ENCODE peak calls at places on chromosomes 16 and 17, in six cellular contexts. One of them, this sample, is unnamed.

GRCh38 chr16:51431517-51432241 is 280.6 kb upstream of the SALL1 start:
- DNase-seq in cardiac fibroblast: peak; percentile 88
- DNase-seq in NB4: peak; percentile 79
- DNase-seq in esophagus squamous epithelium: no peak
- DNase-seq in colonic mucosa: no peak
- DNase-seq in AG04450: peak; percentile 96
- DNase-seq in this sample: peak; percentile 95

GRCh38 chr17:63425478-63425877 is 20.6 kb downstream of the CYB561 start:
- DNase-seq in NB4: peak; percentile 86
- DNase-seq in colonic mucosa: peak; percentile 84
- DNase-seq in cardiac fibroblast: peak; percentile 91
- DNase-seq in AG04450: peak; percentile 68
- DNase-seq in esophagus squamous epithelium: no peak
- DNase-seq in this sample: no peak

GRCh38 chr17:20991276-20992037 is 51.4 kb downstream of the USP22 start:
- DNase-seq in AG04450: no peak
- DNase-seq in NB4: no peak
- DNase-seq in colonic mucosa: no peak
- DNase-seq in cardiac fibroblast: no peak
- DNase-seq in esophagus squamous epithelium: no peak
- DNase-seq in this sample: no peak

GRCh38 chr16:89581045-89581695 is 5.6 kb downstream of the CPNE7 start:
- DNase-seq in cardiac fibroblast: peak; percentile 96
- DNase-seq in esophagus squamous epithelium: no peak
- DNase-seq in colonic mucosa: no peak
- DNase-seq in NB4: no peak
- DNase-seq in AG04450: peak; percentile 96
- DNase-seq in this sample: peak; percentile 90

GRCh38 chr17:80760501-80760900 is 215.9 kb downstream of the RPTOR start:
- DNase-seq in NB4: peak; percentile 50
- DNase-seq in esophagus squamous epithelium: no peak
- DNase-seq in colonic mucosa: peak; percentile 75
- DNase-seq in AG04450: no peak
- DNase-seq in cardiac fibroblast: no peak
- DNase-seq in this sample: no peak

GRCh38 chr17:47297661-47298400 is 25.9 kb upstream of the EFCAB13 start:
- DNase-seq in esophagus squamous epithelium: no peak
- DNase-seq in AG04450: no peak
- DNase-seq in cardiac fibroblast: peak; percentile 40
- DNase-seq in NB4: no peak
- DNase-seq in colonic mucosa: no peak
- DNase-seq in this sample: no peak

GRCh38 chr17:7912927-7913524 is 3.1 kb downstream of the RNF227 start:
- DNase-seq in cardiac fibroblast: peak; percentile 88
- DNase-seq in NB4: peak; percentile 85
- DNase-seq in colonic mucosa: peak; percentile 49
- DNase-seq in esophagus squamous epithelium: no peak
- DNase-seq in AG04450: peak; percentile 64
- DNase-seq in this sample: no peak

GRCh38 chr16:12262454-12263180 is 286.1 kb downstream of the SNX29 start:
- DNase-seq in cardiac fibroblast: no peak
- DNase-seq in esophagus squamous epithelium: no peak
- DNase-seq in NB4: no peak
- DNase-seq in AG04450: no peak
- DNase-seq in colonic mucosa: peak; percentile 73
- DNase-seq in this sample: no peak

GRCh38 chr16:48098472-48098871 is 57.3 kb downstream of the ABCC12 start:
- DNase-seq in cardiac fibroblast: no peak
- DNase-seq in esophagus squamous epithelium: no peak
- DNase-seq in AG04450: no peak
- DNase-seq in colonic mucosa: no peak
- DNase-seq in NB4: no peak
- DNase-seq in this sample: no peak

GRCh38 chr17:69358688-69359596 is 32.0 kb upstream of the ABCA5 start:
- DNase-seq in colonic mucosa: no peak
- DNase-seq in esophagus squamous epithelium: no peak
- DNase-seq in NB4: peak; percentile 8
- DNase-seq in AG04450: no peak
- DNase-seq in cardiac fibroblast: no peak
- DNase-seq in this sample: no peak
- TF ChIP-seq CTCF in colonic mucosa: no peak
- TF ChIP-seq CTCF in esophagus squamous epithelium: no peak
- TF ChIP-seq CTCF in NB4: no peak
- TF ChIP-seq CTCF in AG04450: peak; percentile 11
- TF ChIP-seq CTCF in cardiac fibroblast: no peak
- TF ChIP-seq CTCF in this sample: no peak

GRCh38 chr17:38745545-38745944 is 2.6 kb downstream of the PCGF2 start:
- DNase-seq in esophagus squamous epithelium: no peak
- DNase-seq in NB4: no peak
- DNase-seq in cardiac fibroblast: no peak
- DNase-seq in AG04450: no peak
- DNase-seq in colonic mucosa: peak; percentile 36
- DNase-seq in this sample: no peak
- H3K4me3 ChIP-seq in esophagus squamous epithelium: no peak overlapping the region
- H3K4me3 ChIP-seq in NB4: no peak overlapping the region
- H3K4me3 ChIP-seq in cardiac fibroblast: no peak overlapping the region
- H3K4me3 ChIP-seq in AG04450: peak overlapping the region; percentile 85
- H3K4me3 ChIP-seq in colonic mucosa: no peak overlapping the region
- H3K4me3 ChIP-seq in this sample: peak overlapping the region; percentile 88

GRCh38 chr17:77374170-77374936 is 233.6 kb downstream of the SEC14L1 start:
- DNase-seq in esophagus squamous epithelium: no peak
- DNase-seq in cardiac fibroblast: peak; percentile 95
- DNase-seq in colonic mucosa: peak; percentile 71
- DNase-seq in NB4: peak; percentile 82
- DNase-seq in AG04450: peak; percentile 74
- DNase-seq in this sample: no peak
- TF ChIP-seq CTCF in esophagus squamous epithelium: no peak
- TF ChIP-seq CTCF in cardiac fibroblast: peak; percentile 25
- TF ChIP-seq CTCF in colonic mucosa: no peak
- TF ChIP-seq CTCF in NB4: peak; percentile 19
- TF ChIP-seq CTCF in AG04450: peak; percentile 56
- TF ChIP-seq CTCF in this sample: peak; percentile 51

GRCh38 chr16:8959921-8960787 is 3.6 kb downstream of the USP7 start:
- DNase-seq in cardiac fibroblast: peak; percentile 41
- DNase-seq in AG04450: no peak
- DNase-seq in esophagus squamous epithelium: no peak
- DNase-seq in colonic mucosa: peak; percentile 42
- DNase-seq in NB4: peak; percentile 54
- DNase-seq in this sample: no peak

GRCh38 chr16:8956265-8957060 is 7.2 kb downstream of the USP7 start:
- DNase-seq in colonic mucosa: peak; percentile 44
- DNase-seq in cardiac fibroblast: no peak
- DNase-seq in AG04450: no peak
- DNase-seq in esophagus squamous epithelium: no peak
- DNase-seq in NB4: no peak
- DNase-seq in this sample: no peak

GRCh38 chr16:8957061-8957392 is 6.7 kb downstream of the USP7 start:
- DNase-seq in colonic mucosa: no peak
- DNase-seq in NB4: no peak
- DNase-seq in esophagus squamous epithelium: no peak
- DNase-seq in cardiac fibroblast: no peak
- DNase-seq in AG04450: no peak
- DNase-seq in this sample: no peak

GRCh38 chr16:8957509-8958157 is 6.1 kb downstream of the USP7 start:
- DNase-seq in cardiac fibroblast: no peak
- DNase-seq in colonic mucosa: peak; percentile 47
- DNase-seq in esophagus squamous epithelium: no peak
- DNase-seq in NB4: no peak
- DNase-seq in AG04450: no peak
- DNase-seq in this sample: no peak

GRCh38 chr16:8958344-8958808 is 5.3 kb downstream of the USP7 start:
- DNase-seq in cardiac fibroblast: peak; percentile 36
- DNase-seq in colonic mucosa: peak; percentile 44
- DNase-seq in NB4: peak; percentile 74
- DNase-seq in AG04450: no peak
- DNase-seq in esophagus squamous epithelium: no peak
- DNase-seq in this sample: no peak
- H3K4me3 ChIP-seq in cardiac fibroblast: peak overlapping the region; percentile 7
- H3K4me3 ChIP-seq in colonic mucosa: no peak overlapping the region
- H3K4me3 ChIP-seq in NB4: peak overlapping the region; percentile 22
- H3K4me3 ChIP-seq in AG04450: peak overlapping the region; percentile 7
- H3K4me3 ChIP-seq in esophagus squamous epithelium: no peak overlapping the region
- H3K4me3 ChIP-seq in this sample: peak overlapping the region; percentile 12

GRCh38 chr17:68600123-68600880 is 865 bp downstream of the FAM20A start:
- DNase-seq in NB4: no peak
- DNase-seq in AG04450: no peak
- DNase-seq in cardiac fibroblast: peak; percentile 29
- DNase-seq in colonic mucosa: no peak
- DNase-seq in esophagus squamous epithelium: no peak
- DNase-seq in this sample: no peak
- TF ChIP-seq CTCF in NB4: no peak
- TF ChIP-seq CTCF in AG04450: peak; percentile 1
- TF ChIP-seq CTCF in cardiac fibroblast: peak; percentile 12
- TF ChIP-seq CTCF in colonic mucosa: no peak
- TF ChIP-seq CTCF in esophagus squamous epithelium: peak; percentile 47
- TF ChIP-seq CTCF in this sample: no peak

GRCh38 chr17:74241847-74242246 is 28.5 kb downstream of the TTYH2 start:
- DNase-seq in esophagus squamous epithelium: no peak
- DNase-seq in colonic mucosa: no peak
- DNase-seq in cardiac fibroblast: no peak
- DNase-seq in NB4: no peak
- DNase-seq in AG04450: no peak
- DNase-seq in this sample: no peak

GRCh38 chr17:74243013-74243755 is 29.8 kb downstream of the TTYH2 start:
- DNase-seq in colonic mucosa: no peak
- DNase-seq in cardiac fibroblast: no peak
- DNase-seq in NB4: no peak
- DNase-seq in AG04450: no peak
- DNase-seq in esophagus squamous epithelium: no peak
- DNase-seq in this sample: no peak

GRCh38 chr17:74239169-74239568 is 25.8 kb downstream of the TTYH2 start:
- DNase-seq in colonic mucosa: peak; percentile 25
- DNase-seq in NB4: peak; percentile 83
- DNase-seq in esophagus squamous epithelium: no peak
- DNase-seq in AG04450: no peak
- DNase-seq in cardiac fibroblast: peak; percentile 80
- DNase-seq in this sample: no peak

GRCh38 chr17:74240637-74241036 is 27.3 kb downstream of the TTYH2 start:
- DNase-seq in cardiac fibroblast: peak; percentile 96
- DNase-seq in colonic mucosa: no peak
- DNase-seq in NB4: no peak
- DNase-seq in esophagus squamous epithelium: no peak
- DNase-seq in AG04450: no peak
- DNase-seq in this sample: no peak

DNA sequence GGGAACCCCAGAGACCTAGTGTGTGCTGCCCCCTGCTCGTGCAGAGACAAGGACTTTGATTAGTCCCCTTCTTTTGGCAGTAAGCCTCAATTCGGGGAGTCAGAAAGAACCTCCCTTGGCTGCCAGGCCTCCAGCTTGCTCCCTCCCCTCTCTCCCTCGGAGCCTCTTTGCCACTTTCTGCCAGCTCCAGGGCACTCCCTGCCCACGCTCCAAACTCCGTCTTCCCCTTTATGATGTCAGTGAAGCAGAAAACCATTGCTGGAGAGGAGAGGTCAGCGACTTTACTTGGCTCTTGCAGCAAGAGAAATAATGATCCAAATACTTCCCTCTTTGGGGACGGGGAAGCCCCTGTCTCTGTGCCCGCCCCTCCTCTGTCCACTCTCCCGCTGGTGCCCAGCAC is 28.1 kb downstream of the TTYH2 start:
- DNase-seq in esophagus squamous epithelium: no peak
- DNase-seq in AG04450: no peak
- DNase-seq in colonic mucosa: no peak
- DNase-seq in cardiac fibroblast: peak; percentile 68
- DNase-seq in NB4: no peak
- DNase-seq in this sample: no peak
- H3K4me3 ChIP-seq in esophagus squamous epithelium: no peak overlapping the region
- H3K4me3 ChIP-seq in AG04450: no peak overlapping the region
- H3K4me3 ChIP-seq in colonic mucosa: no peak overlapping the region
- H3K4me3 ChIP-seq in cardiac fibroblast: no peak overlapping the region
- H3K4me3 ChIP-seq in NB4: no peak overlapping the region
- H3K4me3 ChIP-seq in this sample: no peak overlapping the region

GRCh38 chr17:4246674-4247073 is 17.1 kb downstream of the ANKFY1 start:
- DNase-seq in NB4: no peak
- DNase-seq in cardiac fibroblast: no peak
- DNase-seq in colonic mucosa: no peak
- DNase-seq in AG04450: no peak
- DNase-seq in esophagus squamous epithelium: no peak
- DNase-seq in this sample: no peak
- TF ChIP-seq CTCF in NB4: no peak
- TF ChIP-seq CTCF in cardiac fibroblast: no peak
- TF ChIP-seq CTCF in colonic mucosa: no peak
- TF ChIP-seq CTCF in AG04450: no peak
- TF ChIP-seq CTCF in esophagus squamous epithelium: no peak
- TF ChIP-seq CTCF in this sample: no peak

GRCh38 chr16:66008136-66008535 is 358.4 kb upstream of the CDH5 start:
- DNase-seq in colonic mucosa: no peak
- DNase-seq in cardiac fibroblast: peak; percentile 12
- DNase-seq in AG04450: no peak
- DNase-seq in NB4: no peak
- DNase-seq in esophagus squamous epithelium: no peak
- DNase-seq in this sample: no peak
- H3K4me3 ChIP-seq in colonic mucosa: no peak overlapping the region
- H3K4me3 ChIP-seq in cardiac fibroblast: no peak overlapping the region
- H3K4me3 ChIP-seq in AG04450: no peak overlapping the region
- H3K4me3 ChIP-seq in NB4: no peak overlapping the region
- H3K4me3 ChIP-seq in esophagus squamous epithelium: no peak overlapping the region
- H3K4me3 ChIP-seq in this sample: no peak overlapping the region

GRCh38 chr17:15342460-15342859 is 1.1 kb upstream of the TEKT3 start:
- DNase-seq in esophagus squamous epithelium: no peak
- DNase-seq in cardiac fibroblast: no peak
- DNase-seq in NB4: no peak
- DNase-seq in AG04450: no peak
- DNase-seq in colonic mucosa: no peak
- DNase-seq in this sample: no peak

GRCh38 chr17:15343749-15344148 is 2.4 kb upstream of the TEKT3 start:
- DNase-seq in colonic mucosa: no peak
- DNase-seq in NB4: no peak
- DNase-seq in esophagus squamous epithelium: no peak
- DNase-seq in cardiac fibroblast: peak; percentile 47
- DNase-seq in AG04450: no peak
- DNase-seq in this sample: no peak

GRCh38 chr17:15340966-15341365 is 431 bp downstream of the TEKT3 start:
- DNase-seq in esophagus squamous epithelium: no peak
- DNase-seq in cardiac fibroblast: no peak
- DNase-seq in AG04450: no peak
- DNase-seq in NB4: no peak
- DNase-seq in colonic mucosa: no peak
- DNase-seq in this sample: no peak

GRCh38 chr17:15341385-15341849 is at the start of gene TEKT3:
- DNase-seq in cardiac fibroblast: peak; percentile 68
- DNase-seq in NB4: no peak
- DNase-seq in AG04450: peak; percentile 20
- DNase-seq in colonic mucosa: peak; percentile 90
- DNase-seq in esophagus squamous epithelium: no peak
- DNase-seq in this sample: no peak

GRCh38 chr17:15341966-15342365 is 569 bp upstream of the TEKT3 start:
- DNase-seq in NB4: no peak
- DNase-seq in AG04450: no peak
- DNase-seq in cardiac fibroblast: no peak
- DNase-seq in colonic mucosa: no peak
- DNase-seq in esophagus squamous epithelium: no peak
- DNase-seq in this sample: no peak
- TF ChIP-seq CTCF in NB4: no peak
- TF ChIP-seq CTCF in AG04450: no peak
- TF ChIP-seq CTCF in cardiac fibroblast: no peak
- TF ChIP-seq CTCF in colonic mucosa: no peak
- TF ChIP-seq CTCF in esophagus squamous epithelium: no peak
- TF ChIP-seq CTCF in this sample: no peak

This sample was measured in AG04449.